ENCODE peak calls at places on chromosomes 11 and 22, in eight cellular contexts. L, O, N, M, Z, F, U and I are unnamed samples.

GRCh38 chr11:30735946-30736345 is 149.8 kb upstream of the MPPED2 start:
- DNase-seq in N (no peak), Z (no peak), U (no peak), L (no peak), F (no peak), O (no peak), M (no peak), I (no peak)

GRCh38 chr22:20128902-20129746 is 2.5 kb upstream of the ZDHHC8 start:
- DNase-seq in M (no peak), F (peak; percentile 37), L (no peak), Z (peak; percentile 55), U (no peak), O (peak; percentile 46), N (no peak), I (peak; percentile 39)

GRCh38 chr11:45607995-45608394 is 57.4 kb downstream of the CHST1 start:
- DNase-seq in M (no peak), O (peak; percentile 55), L (no peak), F (no peak), Z (no peak), N (no peak), U (peak; percentile 50), I (no peak)

GRCh38 chr22:37560682-37561208 is 465 bp downstream of the CDC42EP1 start:
- DNase-seq in L (no peak), Z (no peak), F (no peak), U (peak; percentile 69), M (peak; percentile 73), N (peak; percentile 73), O (peak; percentile 85), I (no peak)

GRCh38 chr11:11608783-11609232 is 13.0 kb downstream of the GALNT18 start:
- DNase-seq in L (no peak), N (no peak), F (no peak), U (no peak), M (no peak), Z (no peak), O (peak; percentile 41), I (no peak)

GRCh38 chr22:43742551-43742950 is 69.6 kb downstream of the EFCAB6 start:
- DNase-seq in Z (no peak), O (no peak), L (no peak), M (no peak), N (no peak), F (no peak), U (no peak), I (no peak)

GRCh38 chr22:39556970-39557811 is 13.4 kb upstream of the CACNA1I start:
- DNase-seq in F (no peak), M (no peak), O (peak; percentile 21), L (no peak), N (no peak), U (no peak), Z (peak; percentile 50), I (no peak)

GRCh38 chr11:75468534-75469340 is 35.7 kb upstream of the KLHL35 start:
- DNase-seq in F (peak; percentile 33), U (peak; percentile 70), N (peak; percentile 91), M (peak; percentile 48), L (peak; percentile 38), Z (no peak), O (peak; percentile 93), I (no peak)

GRCh38 chr11:95793111-95793510 is 2.8 kb downstream of the CEP57 start:
- DNase-seq in U (no peak), L (no peak), M (no peak), F (no peak), N (no peak), Z (no peak), O (peak; percentile 6), I (no peak)

GRCh38 chr11:131302831-131303230 is 67.6 kb upstream of the NTM start:
- DNase-seq in U (no peak), N (no peak), M (no peak), Z (no peak), F (no peak), L (no peak), O (no peak), I (no peak)

GRCh38 chr22:34638128-34638527 is 427.8 kb upstream of the ISX start:
- DNase-seq in L (no peak), O (no peak), M (no peak), Z (no peak), U (no peak), F (no peak), N (no peak), I (no peak)

GRCh38 chr11:131145806-131146205 is 224.6 kb upstream of the NTM start:
- DNase-seq in M (no peak), L (no peak), Z (no peak), U (no peak), N (no peak), F (no peak), O (no peak), I (no peak)

GRCh38 chr11:101445761-101446160 is 138.0 kb downstream of the TRPC6 start:
- DNase-seq in U (no peak), Z (no peak), M (no peak), O (no peak), N (no peak), F (no peak), L (no peak), I (no peak)

GRCh38 chr22:45922256-45922655 is 54.7 kb downstream of the WNT7B start:
- DNase-seq in O (no peak), N (no peak), M (no peak), L (no peak), F (no peak), U (no peak), Z (no peak), I (no peak)

GRCh38 chr11:33804471-33804870 is 30.2 kb upstream of the FBXO3 start:
- DNase-seq in L (no peak), M (no peak), U (no peak), N (no peak), F (no peak), Z (no peak), O (no peak), I (no peak)

GRCh38 chr11:119660166-119660720 is 68.8 kb downstream of the NECTIN1 start:
- DNase-seq in U (no peak), L (no peak), Z (no peak), M (no peak), F (no peak), O (no peak), N (no peak), I (no peak)

GRCh38 chr11:124873980-124874379 is 8.7 kb downstream of the ROBO3 start:
- DNase-seq in N (no peak), O (no peak), L (no peak), U (no peak), F (no peak), Z (no peak), M (no peak), I (peak; percentile 34)

GRCh38 chr11:77171885-77172665 is 44.0 kb downstream of the MYO7A start:
- DNase-seq in F (no peak), N (no peak), O (no peak), Z (no peak), L (no peak), U (no peak), M (peak; percentile 43), I (no peak)

GRCh38 chr11:7927635-7928034 is 3.4 kb downstream of the OR10A6 start:
- DNase-seq in U (no peak), Z (no peak), M (no peak), F (no peak), O (peak; percentile 32), L (no peak), N (no peak), I (no peak)

DNA sequence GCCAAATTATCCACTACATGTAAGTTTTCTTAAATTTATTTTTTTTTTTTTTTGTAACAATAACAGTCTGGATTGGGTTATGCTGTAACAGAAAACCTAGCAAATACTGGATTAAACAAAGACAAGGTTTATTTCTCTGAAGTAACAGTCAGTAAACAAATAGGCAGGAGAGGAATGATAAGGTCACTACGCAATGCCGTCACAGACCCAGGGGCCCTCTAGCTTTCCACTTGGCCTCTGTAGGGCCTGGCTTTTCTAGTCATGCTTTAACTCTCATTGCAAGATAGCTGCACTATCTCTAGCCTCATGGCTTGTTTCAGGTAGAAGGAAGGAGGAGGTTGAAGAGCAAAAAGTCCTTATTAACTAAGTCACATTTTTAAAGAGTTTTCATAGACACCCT is 6.5 kb downstream of the OR10A6 start:
- DNase-seq in M (no peak), U (no peak), F (no peak), N (no peak), Z (no peak), L (no peak), O (no peak), I (no peak)
- H3K36me3 ChIP-seq in M (no peaks in the 10 kb centered on the region), U (no peaks in the 10 kb centered on the region), F (no peaks in the 10 kb centered on the region), N (no peaks in the 10 kb centered on the region), Z (no peaks in the 10 kb centered on the region), L (no peaks in the 10 kb centered on the region), O (no peaks in the 10 kb centered on the region), I (no peaks in the 10 kb centered on the region)

GRCh38 chr11:73651252-73651651 is 4.9 kb downstream of the PLEKHB1 start:
- DNase-seq in N (no peak), L (no peak), U (no peak), F (no peak), Z (no peak), O (no peak), M (no peak), I (no peak)
- H3K9me3 ChIP-seq in N (no peaks in the 10 kb centered on the region), L (no peaks in the 10 kb centered on the region), U (no peaks in the 10 kb centered on the region), F (no peaks in the 10 kb centered on the region), Z (no peaks in the 10 kb centered on the region), O (no peaks in the 10 kb centered on the region), M (no peaks in the 10 kb centered on the region), I (no peaks in the 10 kb centered on the region)

DNA sequence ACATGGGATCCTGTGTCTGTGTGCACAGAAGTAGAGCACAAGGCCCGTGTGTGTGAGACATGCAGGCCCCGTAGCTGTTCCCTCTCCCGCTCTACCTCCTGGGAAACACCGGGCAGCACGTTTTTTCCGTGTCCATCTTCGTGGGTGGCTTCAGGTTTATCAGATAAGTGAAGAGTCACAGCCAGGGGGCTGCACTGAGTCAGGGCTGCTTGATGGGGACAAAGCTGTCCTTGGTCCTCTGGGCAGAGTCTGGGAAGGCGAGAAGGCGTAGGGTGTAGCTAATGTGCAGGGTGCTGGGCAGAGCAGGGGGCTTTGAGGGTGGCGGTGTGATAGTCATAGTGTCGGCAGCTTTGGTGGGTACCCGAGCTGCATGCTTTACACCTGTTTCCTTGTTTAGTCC is 23.7 kb downstream of the INCENP start:
- DNase-seq in M (peak; percentile 21), U (no peak), O (no peak), N (no peak), Z (no peak), L (no peak), F (peak; percentile 14), I (no peak)
- H3K36me3 ChIP-seq in M (peaks cover 92% of the 10 kb centered on the region), U (peaks cover 74% of the 10 kb centered on the region), O (peaks cover 27% of the 10 kb centered on the region), N (no peaks in the 10 kb centered on the region), Z (peaks cover 37% of the 10 kb centered on the region), L (no peaks in the 10 kb centered on the region), F (peaks cover 100% of the 10 kb centered on the region), I (peaks cover 33% of the 10 kb centered on the region)

GRCh38 chr22:47781427-47782111 is 1019.1 kb downstream of the TBC1D22A start:
- DNase-seq in Z (no peak), F (no peak), M (no peak), O (no peak), N (no peak), L (no peak), U (no peak), I (no peak)

GRCh38 chr22:47784367-47784983 is 1022.0 kb downstream of the TBC1D22A start:
- DNase-seq in Z (no peak), O (no peak), M (no peak), F (no peak), U (no peak), L (no peak), N (no peak), I (no peak)

GRCh38 chr22:47782461-47783075 is 1020.1 kb downstream of the TBC1D22A start:
- DNase-seq in Z (no peak), O (no peak), U (no peak), F (no peak), N (no peak), M (no peak), L (no peak), I (no peak)

GRCh38 chr22:47784991-47785390 is 1022.5 kb downstream of the TBC1D22A start:
- DNase-seq in L (no peak), N (no peak), U (no peak), F (no peak), M (no peak), Z (no peak), O (no peak), I (no peak)

GRCh38 chr22:47783433-47784366 is 1021.2 kb downstream of the TBC1D22A start:
- DNase-seq in O (no peak), Z (no peak), N (no peak), L (peak; percentile 16), F (no peak), M (no peak), U (no peak), I (no peak)
- H3K9me3 ChIP-seq in O (no peaks in the 10 kb centered on the region), Z (peaks cover 6% of the 10 kb centered on the region), N (no peaks in the 10 kb centered on the region), L (peaks cover 17% of the 10 kb centered on the region), F (no peaks in the 10 kb centered on the region), M (no peaks in the 10 kb centered on the region), U (peaks cover 11% of the 10 kb centered on the region), I (no peaks in the 10 kb centered on the region)